ENCODE peak calls at places on chromosomes 7 and 10, in five cellular contexts. I is transverse colon, T is tibial nerve, V is ovary, B is esophagus squamous epithelium. L is an unnamed sample.

GRCh38 chr10:22640351-22640750 is 74.0 kb downstream of the PIP4K2A start:
- DNase-seq in I (no peak), B (no peak), T (no peak), V (no peak), L (no peak)

GRCh38 chr7:26042237-26042636 is 109.8 kb upstream of the NFE2L3 start:
- DNase-seq in V (no peak), I (no peak), B (no peak), T (no peak), L (no peak)

GRCh38 chr10:124544711-124545110 is 83.1 kb downstream of the LHPP start:
- DNase-seq in I (no peak), V (no peak), B (no peak), T (no peak), L (no peak)

GRCh38 chr10:114367676-114368391 is 36.5 kb downstream of the AFAP1L2 start:
- DNase-seq in T (no peak), B (no peak), V (peak), I (no peak), L (no peak)

GRCh38 chr7:55411844-55412243 is 46.7 kb downstream of the LANCL2 start:
- DNase-seq in I (no peak), B (no peak), T (no peak), V (no peak), L (no peak)

GRCh38 chr7:27147211-27148030 is at the start of gene HOXA6:
- DNase-seq in T (no peak), B (no peak), I (peak), V (no peak), L (peak)

GRCh38 chr10:102399217-102400021 is 3.9 kb downstream of the NFKB2 start:
- DNase-seq in I (peak), V (peak), T (peak), B (peak), L (peak)

GRCh38 chr10:99394761-99395386 is 35.5 kb downstream of the GOT1 start:
- DNase-seq in V (no peak), T (no peak), B (no peak), I (no peak), L (no peak)

GRCh38 chr10:17206210-17206709 is 4.8 kb upstream of the TRDMT1 start:
- DNase-seq in I (no peak), B (no peak), T (no peak), V (no peak), L (no peak)

GRCh38 chr7:1599571-1600395 is 30.0 kb upstream of the PSMG3 start:
- DNase-seq in B (no peak), T (no peak), I (no peak), V (no peak), L (no peak)

GRCh38 chr10:69449841-69450240 is 1.4 kb upstream of the TSPAN15 start:
- DNase-seq in T (peak), V (no peak), I (peak), B (no peak), L (peak)

GRCh38 chr7:35799846-35800717 is 775 bp upstream of the SEPTIN7 start:
- DNase-seq in V (peak), I (peak), B (peak), T (peak), L (peak)

GRCh38 chr7:83119002-83119358 is 43.7 kb downstream of the PCLO start:
- DNase-seq in V (no peak), T (no peak), I (no peak), B (no peak), L (no peak)

GRCh38 chr10:133257489-133258065 is 19.1 kb downstream of the ADAM8 start:
- DNase-seq in T (peak), I (peak), V (peak), B (no peak), L (peak)

GRCh38 chr10:26485150-26485941 is 47.2 kb downstream of the APBB1IP start:
- DNase-seq in B (no peak), I (no peak), V (no peak), T (no peak), L (no peak)
- H3K27ac ChIP-seq in B (peak), I (peak), V (no peak), T (peak), L (peak)

GRCh38 chr7:2841907-2842306 is 2.2 kb downstream of the GNA12 start:
- DNase-seq in I (no peak), B (no peak), T (no peak), V (no peak), L (no peak)

GRCh38 chr7:2845193-2845592 is 1.1 kb upstream of the GNA12 start:
- DNase-seq in T (no peak), I (no peak), B (no peak), V (no peak), L (no peak)

GRCh38 chr7:2843191-2843685 is 870 bp downstream of the GNA12 start:
- DNase-seq in T (no peak), V (peak), I (no peak), B (no peak), L (no peak)

GRCh38 chr7:2843711-2844152 is 376 bp downstream of the GNA12 start:
- DNase-seq in I (peak), V (peak), B (no peak), T (no peak), L (no peak)

DNA sequence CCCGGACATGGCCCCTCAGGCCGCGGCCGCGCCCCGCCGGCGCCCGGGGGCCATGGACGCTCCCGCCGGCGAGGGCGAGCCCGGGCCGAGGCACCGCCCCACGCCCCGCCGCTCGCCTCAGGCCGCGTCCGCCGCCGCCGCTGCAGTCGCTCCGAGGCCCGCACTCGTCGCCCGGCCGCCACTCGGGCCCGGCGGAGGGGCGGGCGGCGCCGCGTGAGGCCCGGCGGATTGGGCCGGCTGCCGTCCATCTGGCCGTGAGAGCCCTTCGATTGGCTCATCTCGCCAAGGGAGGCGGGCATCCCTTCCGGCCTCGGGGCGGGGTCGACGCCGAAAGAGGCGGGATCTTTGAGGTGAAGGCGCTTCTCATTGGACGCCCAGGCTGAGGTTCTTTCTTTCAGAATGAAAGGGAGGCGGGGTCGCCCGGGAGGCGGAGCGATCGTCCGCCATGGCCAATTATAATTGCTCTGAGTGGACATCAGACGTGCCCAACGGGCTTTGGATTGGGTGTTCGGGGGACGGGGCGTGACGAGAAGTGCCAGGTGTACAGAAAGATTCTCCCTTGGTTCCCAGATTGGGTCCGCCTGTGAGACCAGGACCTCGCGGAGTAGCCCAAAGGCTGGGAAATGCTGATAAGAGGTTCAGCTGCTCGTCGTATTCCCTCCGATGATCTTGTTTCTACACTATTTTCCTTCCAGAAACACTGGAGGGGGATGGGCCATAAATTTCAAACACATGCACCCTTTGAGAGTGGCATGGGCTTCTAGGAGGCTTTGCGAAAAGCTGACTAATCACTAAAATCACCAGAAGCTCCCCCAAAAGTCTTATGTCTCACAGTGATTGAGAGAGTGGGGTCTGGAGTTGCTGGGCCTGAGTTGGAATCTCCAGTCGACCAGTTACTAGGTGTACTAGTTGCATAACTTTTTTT is at the start of gene GNA12:
- DNase-seq in V (peak), T (peak), B (peak), I (peak), L (peak)
- TF ChIP-seq POLR2A in V (no peak), T (peak), B (peak), I (no peak), L (no peak)

GRCh38 chr7:65307651-65308299 is 65.9 kb upstream of the ZNF92 start:
- DNase-seq in I (peak), B (no peak), V (peak), T (peak), L (no peak)
- H3K27ac ChIP-seq in I (no peak), B (no peak), V (no peak), T (no peak), L (no peak)

GRCh38 chr7:134458341-134458805 is 527 bp downstream of the AKR1B1 start:
- DNase-seq in B (no peak), V (peak), I (peak), T (peak), L (peak)

GRCh38 chr7:134457166-134457565 is 1.7 kb downstream of the AKR1B1 start:
- DNase-seq in T (no peak), I (no peak), B (no peak), V (no peak), L (no peak)

GRCh38 chr7:134461921-134462320 is 3.0 kb upstream of the AKR1B1 start:
- DNase-seq in T (no peak), V (no peak), B (no peak), I (no peak), L (no peak)

GRCh38 chr7:134460000-134460399 is 1.1 kb upstream of the AKR1B1 start:
- DNase-seq in B (no peak), I (no peak), T (no peak), V (no peak), L (no peak)

DNA sequence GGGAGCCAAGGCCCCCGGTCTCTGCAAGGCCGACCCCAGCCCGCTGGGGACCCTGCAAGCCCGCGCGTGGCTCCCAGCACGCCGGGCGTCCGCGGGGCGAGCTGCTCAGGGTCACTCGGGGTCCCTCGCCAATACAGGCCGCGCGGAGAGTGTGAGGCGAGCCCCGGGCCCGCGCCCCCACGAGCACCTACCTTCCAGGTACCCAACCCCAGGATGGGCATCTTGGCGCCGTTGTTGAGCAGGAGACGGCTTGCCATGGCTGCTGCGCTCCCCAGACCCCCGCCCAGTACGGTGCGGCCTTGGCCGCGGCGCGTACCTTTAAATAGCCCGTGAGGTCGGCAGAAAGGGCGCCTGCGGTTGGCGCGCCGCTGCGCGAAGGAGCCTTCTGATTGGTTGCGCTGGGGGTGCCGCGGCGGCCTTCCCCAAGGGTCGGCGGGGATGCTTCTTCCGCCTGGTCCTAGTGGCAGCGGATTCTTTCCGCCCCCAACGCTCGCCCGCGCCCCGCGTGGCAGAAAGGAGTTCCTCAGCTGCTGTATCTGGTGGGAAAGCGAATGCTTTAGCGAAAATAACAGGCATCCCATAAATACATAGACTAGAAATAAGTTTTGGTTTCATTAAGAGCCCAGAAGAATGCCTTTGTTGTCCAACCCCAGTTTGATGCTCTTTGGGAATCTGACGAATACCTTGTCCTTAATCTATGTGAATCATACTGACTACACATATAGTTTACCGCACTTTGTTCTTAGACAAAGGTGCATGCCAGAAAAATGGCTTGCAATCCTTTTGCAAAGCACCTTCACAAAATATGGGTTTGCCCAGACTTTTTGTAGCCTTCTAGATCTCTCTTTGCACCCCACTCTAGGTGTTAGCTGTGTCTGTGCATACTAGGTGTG is at the start of gene AKR1B1:
- DNase-seq in T (peak), I (peak), B (peak), V (peak), L (peak)
- TF ChIP-seq POLR2A in T (peak), I (peak), B (peak), V (peak), L (no peak)

GRCh38 chr7:129571201-129571600 is 40.3 kb upstream of the NRF1 start:
- DNase-seq in B (no peak), V (no peak), T (no peak), I (no peak), L (no peak)

GRCh38 chr7:129568240-129568639 is 43.3 kb upstream of the NRF1 start:
- DNase-seq in T (no peak), B (no peak), I (no peak), V (no peak), L (no peak)

GRCh38 chr7:129569811-129570215 is 41.7 kb upstream of the NRF1 start:
- DNase-seq in B (no peak), V (no peak), T (no peak), I (peak), L (peak)

GRCh38 chr7:129567377-129567776 is 44.1 kb upstream of the NRF1 start:
- DNase-seq in B (no peak), I (no peak), V (no peak), T (no peak), L (no peak)

GRCh38 chr7:129569326-129569725 is 42.2 kb upstream of the NRF1 start:
- DNase-seq in I (no peak), B (no peak), V (no peak), T (no peak), L (no peak)
- H3K27ac ChIP-seq in I (no peak), B (no peak), V (no peak), T (no peak), L (no peak)

GRCh38 chr7:44847920-44848634 is at the start of gene H2AZ2:
- DNase-seq in V (peak), B (peak), I (peak), T (peak), L (peak)
- TF ChIP-seq POLR2A in V (peak), B (peak), I (peak), T (peak), L (no peak)

GRCh38 chr7:7271094-7271874 is 88.9 kb downstream of the C1GALT1 start:
- DNase-seq in B (no peak), I (peak), V (no peak), T (no peak), L (no peak)
- H3K27ac ChIP-seq in B (no peak), I (no peak), V (no peak), T (no peak), L (no peak)